ENCODE peak calls at places on chromosomes 3 and 15, in seven cellular contexts. M is WTC11, D is right lobe of liver, W is choroid plexus epithelial cell, A is psoas muscle, H is RWPE1, O is NB4. E is an unnamed sample.

GRCh38 chr3:71423151-71423906 is 160.2 kb downstream of the FOXP1 start:
- DNase-seq in D (no peak), M (no peak), W (no peak), O (no peak), H (peak; percentile 86), A (no peak), E (no peak)

GRCh38 chr3:121995190-121996137 is 26.6 kb downstream of the ILDR1 start:
- DNase-seq in M (peak; percentile 79), H (peak; percentile 75), A (peak; percentile 64), O (peak; percentile 76), W (peak; percentile 74), D (peak; percentile 69), E (no peak)

GRCh38 chr15:49507261-49507660 is 84.2 kb downstream of the FGF7 start:
- DNase-seq in A (no peak), M (no peak), O (no peak), W (no peak), H (no peak), D (no peak), E (no peak)

GRCh38 chr3:72285483-72285882 is 500.5 kb upstream of the PROK2 start:
- DNase-seq in M (no peak), H (no peak), O (no peak), A (no peak), W (no peak), D (no peak), E (no peak)

GRCh38 chr3:40179016-40179415 is 130.5 kb upstream of the EIF1B start:
- DNase-seq in A (peak; percentile 84), W (peak; percentile 86), O (peak; percentile 63), M (peak; percentile 87), H (peak; percentile 41), D (peak; percentile 73), E (peak; percentile 67)

GRCh38 chr3:66413151-66413751 is 87.6 kb downstream of the LRIG1 start:
- DNase-seq in O (no peak), M (no peak), H (no peak), W (peak; percentile 45), A (peak; percentile 76), D (no peak), E (no peak)

GRCh38 chr15:61051570-61052031 is 177.5 kb downstream of the RORA start:
- DNase-seq in A (peak; percentile 62), W (peak; percentile 92), M (peak; percentile 37), O (no peak), H (peak; percentile 40), D (peak; percentile 51), E (no peak)

GRCh38 chr15:22949074-22949547 is 31.1 kb downstream of the CYFIP1 start:
- DNase-seq in D (no peak), M (peak; percentile 39), H (no peak), A (peak; percentile 82), O (peak; percentile 90), W (peak; percentile 69), E (no peak)

GRCh38 chr3:51378075-51378474 is 7.0 kb upstream of the MANF start:
- DNase-seq in O (no peak), W (no peak), H (no peak), D (no peak), M (no peak), A (no peak), E (no peak)

GRCh38 chr3:186110975-186111974 is 2.4 kb upstream of the ETV5 start:
- DNase-seq in M (no peak), W (no peak), A (no peak), D (no peak), H (no peak), O (no peak), E (no peak)

GRCh38 chr3:107690522-107691138 is 167.9 kb downstream of the BBX start:
- DNase-seq in M (no peak), A (no peak), D (no peak), O (peak; percentile 60), W (peak; percentile 86), H (peak; percentile 36), E (no peak)

GRCh38 chr3:186705882-186706780 is 11.0 kb upstream of the KNG1 start:
- DNase-seq in D (no peak), O (peak; percentile 62), A (no peak), H (no peak), W (no peak), M (no peak), E (no peak)

GRCh38 chr3:172367205-172368105 is 80.8 kb downstream of the GHSR start:
- DNase-seq in D (no peak), M (no peak), O (no peak), H (no peak), A (no peak), W (peak; percentile 74), E (no peak)

GRCh38 chr15:67678948-67679347 is 136.4 kb downstream of the MAP2K5 start:
- DNase-seq in D (no peak), A (no peak), M (no peak), W (no peak), H (no peak), O (no peak), E (no peak)

GRCh38 chr3:99394831-99395733 is 243.3 kb upstream of the COL8A1 start:
- DNase-seq in A (no peak), H (peak; percentile 72), O (no peak), M (no peak), W (peak; percentile 86), D (no peak), E (no peak)

GRCh38 chr3:191329654-191330308 is 545 bp downstream of the UTS2B start:
- DNase-seq in W (peak; percentile 62), D (peak; percentile 64), M (peak; percentile 57), O (peak; percentile 53), A (peak; percentile 73), H (peak; percentile 31), E (peak; percentile 12)

GRCh38 chr3:55897573-55898224 is 410.6 kb upstream of the WNT5A start:
- DNase-seq in O (peak; percentile 4), D (no peak), M (no peak), W (peak; percentile 49), A (no peak), H (peak; percentile 32), E (no peak)

GRCh38 chr15:34161329-34161953 is 48.5 kb downstream of the KATNBL1 start:
- DNase-seq in A (no peak), D (no peak), M (no peak), W (peak; percentile 6), O (peak; percentile 25), H (peak; percentile 8), E (no peak)

GRCh38 chr15:66936864-66937245 is 128.5 kb upstream of the SMAD3 start:
- DNase-seq in A (no peak), M (no peak), W (no peak), D (no peak), O (no peak), H (no peak), E (no peak)

GRCh38 chr3:153138267-153139210 is 23.5 kb upstream of the RAP2B start:
- DNase-seq in A (peak; percentile 52), O (peak; percentile 59), D (peak; percentile 52), W (peak; percentile 95), H (peak; percentile 84), M (no peak), E (no peak)

GRCh38 chr3:190617185-190617584 is 103.3 kb downstream of the IL1RAP start:
- DNase-seq in H (peak; percentile 3), M (no peak), W (no peak), A (no peak), O (peak; percentile 94), D (no peak), E (no peak)

DNA sequence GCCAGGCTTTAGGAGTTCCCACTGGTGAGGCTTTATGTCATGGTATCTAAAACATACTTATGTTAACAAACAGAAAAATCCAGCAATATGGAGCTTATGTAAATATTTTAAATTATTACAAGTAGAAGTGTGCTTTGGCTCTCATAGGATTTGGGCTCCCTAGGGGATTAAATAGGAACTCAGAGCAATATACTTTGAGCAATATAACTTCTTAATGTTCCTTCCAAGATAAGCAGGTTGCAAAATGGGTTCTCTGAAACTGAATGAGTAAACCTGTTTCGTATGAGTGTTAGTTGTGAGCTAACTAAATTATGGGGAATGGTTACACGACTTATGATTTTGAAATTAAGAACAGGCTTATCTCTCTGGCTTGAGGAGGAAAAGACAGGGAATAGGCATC is 366.1 kb upstream of the ZNF385D start:
- DNase-seq in D (no peak), M (no peak), O (no peak), A (no peak), H (no peak), W (peak; percentile 54), E (no peak)
- TF ChIP-seq CTCF in D (no peak), M (no peak), O (no peak), A (no peak), H (no peak), W (no peak), E (no peak)

GRCh38 chr15:36428102-36428845 is 151.2 kb upstream of the CDIN1 start:
- DNase-seq in O (peak; percentile 47), M (no peak), A (no peak), D (no peak), H (peak; percentile 90), W (peak; percentile 96), E (no peak)
- TF ChIP-seq CTCF in O (no peak), M (no peak), A (no peak), D (no peak), H (no peak), W (no peak), E (no peak)

DNA sequence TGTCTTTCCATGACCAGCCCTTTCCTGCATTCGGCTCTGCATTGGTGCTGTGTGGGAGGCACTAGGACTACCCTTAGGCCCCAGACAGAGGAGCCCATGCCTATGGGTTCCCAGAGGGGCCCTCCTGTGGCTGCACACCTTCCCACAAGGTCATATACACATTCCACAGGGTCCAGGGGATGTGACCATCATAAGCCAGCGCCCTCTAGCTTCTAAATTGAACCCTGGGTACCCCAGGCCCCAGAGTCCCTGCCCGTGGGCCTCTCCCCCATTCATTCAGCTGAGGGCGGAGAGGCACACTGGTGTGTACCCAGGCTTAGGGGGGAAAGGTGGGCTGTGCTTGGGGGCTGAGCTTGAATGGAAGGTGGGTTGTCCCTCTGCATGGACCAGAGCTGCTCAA is 10.2 kb upstream of the SLC6A6 start:
- DNase-seq in D (no peak), W (no peak), A (no peak), H (no peak), M (peak; percentile 36), O (no peak), E (no peak)
- TF ChIP-seq CTCF in D (no peak), W (peak; percentile 20), A (no peak), H (no peak), M (no peak), O (peak; percentile 10), E (no peak)

DNA sequence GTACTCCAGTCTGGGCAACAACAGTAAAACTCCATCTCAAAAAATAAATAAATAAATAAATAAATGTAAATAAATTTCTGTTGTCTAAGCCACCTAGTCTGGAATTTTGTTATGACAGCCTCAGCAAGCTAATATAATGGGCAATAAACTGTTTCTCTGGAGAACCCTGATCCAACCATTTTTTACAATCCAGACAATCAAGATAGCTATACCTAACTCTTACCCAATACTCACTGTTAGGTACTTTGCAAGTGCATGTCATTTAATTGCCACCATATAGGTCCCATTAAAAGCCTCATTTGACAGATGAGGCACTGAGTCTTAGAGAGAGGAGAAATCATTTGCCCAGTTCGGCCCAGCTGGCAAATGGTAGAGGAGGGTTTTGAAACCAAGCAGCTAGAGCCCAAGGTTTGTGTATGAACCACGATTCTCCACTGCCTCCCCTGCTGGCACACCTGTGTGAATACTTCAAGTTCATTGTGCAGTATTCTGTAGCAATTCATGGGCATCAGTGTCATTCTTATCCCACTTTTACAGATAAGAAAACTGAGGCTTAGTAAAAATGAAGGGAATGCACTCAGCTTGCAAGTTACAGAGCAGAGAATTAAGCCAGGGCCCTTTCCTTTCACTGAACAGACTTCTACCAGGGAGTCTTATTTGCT is 107.0 kb upstream of the UBE2E1 start:
- DNase-seq in A (no peak), M (no peak), W (no peak), O (no peak), H (no peak), D (no peak), E (no peak)
- TF ChIP-seq CTCF in A (no peak), M (no peak), W (no peak), O (no peak), H (no peak), D (no peak), E (no peak)